ENCODE peak calls at places on chromosome 5, in eight cellular contexts. One of them, this sample, is unnamed.

GRCh38 chr5:41707853-41708603 is 162.2 kb downstream of the OXCT1 start:
- DNase-seq in GM12892: no peak
- DNase-seq in breast epithelium: no peak
- DNase-seq in NB4: peak; percentile 26
- DNase-seq in sigmoid colon: no peak
- DNase-seq in heart left ventricle: no peak
- DNase-seq in HCT116: peak; percentile 21
- DNase-seq in Peyer's patch: no peak
- DNase-seq in this sample: no peak

GRCh38 chr5:169648725-169649124 is 11.7 kb downstream of the DOCK2 start:
- DNase-seq in GM12892: no peak
- DNase-seq in breast epithelium: no peak
- DNase-seq in NB4: no peak
- DNase-seq in sigmoid colon: no peak
- DNase-seq in heart left ventricle: peak; percentile 69
- DNase-seq in HCT116: no peak
- DNase-seq in Peyer's patch: no peak
- DNase-seq in this sample: no peak

GRCh38 chr5:150801117-150801927 is 22.8 kb downstream of the SMIM3 start:
- DNase-seq in GM12892: no peak
- DNase-seq in breast epithelium: no peak
- DNase-seq in NB4: peak; percentile 66
- DNase-seq in sigmoid colon: no peak
- DNase-seq in heart left ventricle: no peak
- DNase-seq in HCT116: peak; percentile 51
- DNase-seq in Peyer's patch: no peak
- DNase-seq in this sample: no peak

GRCh38 chr5:54024466-54024865 is 285.9 kb downstream of the ARL15 start:
- DNase-seq in GM12892: no peak
- DNase-seq in breast epithelium: no peak
- DNase-seq in NB4: no peak
- DNase-seq in sigmoid colon: no peak
- DNase-seq in heart left ventricle: no peak
- DNase-seq in HCT116: no peak
- DNase-seq in Peyer's patch: no peak
- DNase-seq in this sample: no peak

GRCh38 chr5:2415678-2416077 is 335.8 kb downstream of the IRX2 start:
- DNase-seq in GM12892: no peak
- DNase-seq in breast epithelium: no peak
- DNase-seq in NB4: peak; percentile 7
- DNase-seq in sigmoid colon: no peak
- DNase-seq in heart left ventricle: peak; percentile 46
- DNase-seq in HCT116: no peak
- DNase-seq in Peyer's patch: no peak
- DNase-seq in this sample: no peak

GRCh38 chr5:72611111-72611724 is 104.0 kb upstream of the ZNF366 start:
- DNase-seq in GM12892: peak; percentile 26
- DNase-seq in breast epithelium: peak; percentile 21
- DNase-seq in NB4: peak; percentile 72
- DNase-seq in sigmoid colon: peak; percentile 88
- DNase-seq in heart left ventricle: peak; percentile 80
- DNase-seq in HCT116: peak; percentile 48
- DNase-seq in Peyer's patch: peak; percentile 37
- DNase-seq in this sample: peak; percentile 7

GRCh38 chr5:140239939-140240700 is 62.8 kb downstream of the PFDN1 start:
- DNase-seq in GM12892: peak; percentile 61
- DNase-seq in breast epithelium: no peak
- DNase-seq in NB4: peak; percentile 75
- DNase-seq in sigmoid colon: peak; percentile 81
- DNase-seq in heart left ventricle: no peak
- DNase-seq in HCT116: no peak
- DNase-seq in Peyer's patch: peak; percentile 48
- DNase-seq in this sample: no peak

GRCh38 chr5:41747291-41747690 is 122.9 kb downstream of the OXCT1 start:
- DNase-seq in GM12892: no peak
- DNase-seq in breast epithelium: no peak
- DNase-seq in NB4: no peak
- DNase-seq in sigmoid colon: no peak
- DNase-seq in heart left ventricle: no peak
- DNase-seq in HCT116: no peak
- DNase-seq in Peyer's patch: no peak
- DNase-seq in this sample: no peak

GRCh38 chr5:17831279-17831678 is 197.0 kb downstream of the TAF11L14 start:
- DNase-seq in GM12892: no peak
- DNase-seq in breast epithelium: no peak
- DNase-seq in NB4: no peak
- DNase-seq in sigmoid colon: no peak
- DNase-seq in heart left ventricle: no peak
- DNase-seq in HCT116: no peak
- DNase-seq in Peyer's patch: no peak
- DNase-seq in this sample: no peak

GRCh38 chr5:124748687-124749594 is 2.5 kb upstream of the ZNF608 start:
- DNase-seq in GM12892: peak; percentile 48
- DNase-seq in breast epithelium: peak; percentile 92
- DNase-seq in NB4: peak; percentile 4
- DNase-seq in sigmoid colon: peak; percentile 88
- DNase-seq in heart left ventricle: no peak
- DNase-seq in HCT116: peak; percentile 92
- DNase-seq in Peyer's patch: peak; percentile 81
- DNase-seq in this sample: peak; percentile 31
- TF ChIP-seq POLR2A in GM12892: peak; percentile 4
- TF ChIP-seq POLR2A in breast epithelium: peak; percentile 39
- TF ChIP-seq POLR2A in NB4: no peak
- TF ChIP-seq POLR2A in sigmoid colon: peak; percentile 24
- TF ChIP-seq POLR2A in heart left ventricle: peak; percentile 56
- TF ChIP-seq POLR2A in HCT116: peak; percentile 80
- TF ChIP-seq POLR2A in Peyer's patch: peak; percentile 76
- TF ChIP-seq POLR2A in this sample: no peak

GRCh38 chr5:1316588-1316902 is 21.7 kb upstream of the TERT start:
- DNase-seq in GM12892: no peak
- DNase-seq in breast epithelium: no peak
- DNase-seq in NB4: no peak
- DNase-seq in sigmoid colon: peak; percentile 46
- DNase-seq in heart left ventricle: no peak
- DNase-seq in HCT116: no peak
- DNase-seq in Peyer's patch: no peak
- DNase-seq in this sample: no peak
- TF ChIP-seq POLR2A in GM12892: peak; percentile 9
- TF ChIP-seq POLR2A in breast epithelium: no peak
- TF ChIP-seq POLR2A in NB4: no peak
- TF ChIP-seq POLR2A in sigmoid colon: no peak
- TF ChIP-seq POLR2A in heart left ventricle: no peak
- TF ChIP-seq POLR2A in HCT116: no peak
- TF ChIP-seq POLR2A in Peyer's patch: no peak
- TF ChIP-seq POLR2A in this sample: no peak

DNA sequence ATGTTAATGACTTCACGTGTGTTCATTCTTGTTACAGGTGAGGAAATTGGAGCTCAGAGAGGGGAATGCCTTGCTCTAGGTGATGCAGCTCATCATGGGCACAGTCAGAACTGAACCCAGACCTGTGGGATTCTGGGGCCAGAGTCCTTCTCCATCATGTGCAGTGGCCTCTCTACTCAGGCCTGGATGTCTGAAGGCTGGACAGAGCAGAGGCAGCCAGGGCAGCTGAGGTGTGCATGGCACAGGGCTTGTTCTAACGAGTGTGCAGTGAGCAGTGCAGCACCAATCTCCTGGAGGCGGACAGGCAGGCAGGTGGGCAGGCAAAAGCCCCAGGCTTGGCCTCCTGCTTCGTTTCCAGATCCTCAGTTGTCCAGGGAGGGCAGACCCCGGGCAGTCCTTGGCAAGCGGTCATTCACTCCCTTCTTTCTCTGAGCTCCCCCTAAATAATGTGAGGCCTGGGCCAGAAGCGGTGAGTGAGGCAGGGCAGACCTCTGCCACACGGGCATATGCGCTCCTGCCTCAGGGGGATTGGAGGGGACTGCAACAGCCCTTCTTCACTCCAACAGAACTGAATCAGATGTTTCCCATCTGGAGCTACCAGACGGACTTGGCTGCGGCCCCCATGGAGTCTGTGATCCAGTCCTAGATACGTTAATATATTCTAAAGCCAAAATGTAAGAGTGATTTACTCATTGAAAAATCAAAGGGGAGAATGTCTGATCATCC is 68.7 kb upstream of the FSTL4 start:
- DNase-seq in GM12892: no peak
- DNase-seq in breast epithelium: no peak
- DNase-seq in NB4: no peak
- DNase-seq in sigmoid colon: peak; percentile 26
- DNase-seq in heart left ventricle: no peak
- DNase-seq in HCT116: no peak
- DNase-seq in Peyer's patch: no peak
- DNase-seq in this sample: no peak
- TF ChIP-seq POLR2A in GM12892: no peak
- TF ChIP-seq POLR2A in breast epithelium: no peak
- TF ChIP-seq POLR2A in NB4: no peak
- TF ChIP-seq POLR2A in sigmoid colon: no peak
- TF ChIP-seq POLR2A in heart left ventricle: no peak
- TF ChIP-seq POLR2A in HCT116: no peak
- TF ChIP-seq POLR2A in Peyer's patch: no peak
- TF ChIP-seq POLR2A in this sample: no peak

GRCh38 chr5:149345147-149345891 is at the start of gene GRPEL2:
- DNase-seq in GM12892: peak; percentile 87
- DNase-seq in breast epithelium: peak; percentile 91
- DNase-seq in NB4: peak; percentile 98
- DNase-seq in sigmoid colon: peak; percentile 98
- DNase-seq in heart left ventricle: peak; percentile 98
- DNase-seq in HCT116: peak; percentile 96
- DNase-seq in Peyer's patch: peak; percentile 89
- DNase-seq in this sample: peak; percentile 58
- TF ChIP-seq POLR2A in GM12892: peak; percentile 88
- TF ChIP-seq POLR2A in breast epithelium: no peak
- TF ChIP-seq POLR2A in NB4: peak; percentile 84
- TF ChIP-seq POLR2A in sigmoid colon: peak; percentile 11
- TF ChIP-seq POLR2A in heart left ventricle: peak; percentile 68
- TF ChIP-seq POLR2A in HCT116: peak; percentile 88
- TF ChIP-seq POLR2A in Peyer's patch: peak; percentile 69
- TF ChIP-seq POLR2A in this sample: peak; percentile 73

GRCh38 chr5:78507531-78507930 is 141.0 kb downstream of the LHFPL2 start:
- DNase-seq in GM12892: no peak
- DNase-seq in breast epithelium: no peak
- DNase-seq in NB4: no peak
- DNase-seq in sigmoid colon: no peak
- DNase-seq in heart left ventricle: no peak
- DNase-seq in HCT116: no peak
- DNase-seq in Peyer's patch: no peak
- DNase-seq in this sample: no peak

GRCh38 chr5:78505860-78506259 is 142.7 kb downstream of the LHFPL2 start:
- DNase-seq in GM12892: no peak
- DNase-seq in breast epithelium: no peak
- DNase-seq in NB4: no peak
- DNase-seq in sigmoid colon: no peak
- DNase-seq in heart left ventricle: no peak
- DNase-seq in HCT116: no peak
- DNase-seq in Peyer's patch: no peak
- DNase-seq in this sample: no peak

GRCh38 chr5:78506296-78507049 is 142.1 kb downstream of the LHFPL2 start:
- DNase-seq in GM12892: no peak
- DNase-seq in breast epithelium: no peak
- DNase-seq in NB4: no peak
- DNase-seq in sigmoid colon: no peak
- DNase-seq in heart left ventricle: no peak
- DNase-seq in HCT116: no peak
- DNase-seq in Peyer's patch: no peak
- DNase-seq in this sample: no peak

GRCh38 chr5:78503958-78504357 is 143.5 kb downstream of the SCAMP1 start:
- DNase-seq in GM12892: no peak
- DNase-seq in breast epithelium: no peak
- DNase-seq in NB4: no peak
- DNase-seq in sigmoid colon: no peak
- DNase-seq in heart left ventricle: no peak
- DNase-seq in HCT116: no peak
- DNase-seq in Peyer's patch: no peak
- DNase-seq in this sample: no peak

DNA sequence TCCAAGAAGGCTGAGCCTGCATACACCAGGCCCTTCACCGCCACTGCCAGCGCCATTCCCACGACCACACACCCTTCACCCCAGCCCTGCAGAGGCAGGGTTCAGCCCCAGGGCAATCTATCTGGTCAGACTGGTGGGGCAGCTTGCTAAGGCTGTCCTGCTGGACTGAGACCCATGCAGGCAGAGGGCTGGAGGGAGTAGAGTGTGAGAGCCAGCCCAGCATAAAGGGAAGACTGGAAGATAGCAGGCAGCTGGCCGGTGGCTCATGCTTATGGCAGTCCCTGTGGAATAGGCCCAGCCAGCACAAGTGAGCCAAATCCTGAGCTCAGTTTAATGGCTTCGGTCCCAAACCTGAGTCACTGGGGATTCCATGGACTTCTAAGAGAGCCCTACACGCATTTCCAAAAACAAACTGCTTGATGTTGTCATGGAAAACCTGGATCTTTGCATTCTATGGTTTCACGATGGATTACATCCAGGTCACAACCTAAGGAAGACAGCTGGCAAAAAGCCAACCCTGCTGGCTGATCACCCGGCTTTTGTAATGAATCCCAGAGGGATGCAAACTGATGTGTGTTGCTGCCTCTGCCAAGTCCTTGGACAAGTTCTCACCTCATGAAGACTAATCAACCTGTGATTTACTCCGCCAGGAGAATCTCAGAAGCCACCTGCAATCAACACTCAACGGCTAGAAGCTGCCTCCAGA is 143.7 kb downstream of the LHFPL2 start:
- DNase-seq in GM12892: no peak
- DNase-seq in breast epithelium: peak; percentile 86
- DNase-seq in NB4: no peak
- DNase-seq in sigmoid colon: peak; percentile 96
- DNase-seq in heart left ventricle: peak; percentile 86
- DNase-seq in HCT116: peak; percentile 38
- DNase-seq in Peyer's patch: peak; percentile 24
- DNase-seq in this sample: no peak
- TF ChIP-seq POLR2A in GM12892: no peak
- TF ChIP-seq POLR2A in breast epithelium: no peak
- TF ChIP-seq POLR2A in NB4: no peak
- TF ChIP-seq POLR2A in sigmoid colon: no peak
- TF ChIP-seq POLR2A in heart left ventricle: no peak
- TF ChIP-seq POLR2A in HCT116: no peak
- TF ChIP-seq POLR2A in Peyer's patch: no peak
- TF ChIP-seq POLR2A in this sample: no peak

DNA sequence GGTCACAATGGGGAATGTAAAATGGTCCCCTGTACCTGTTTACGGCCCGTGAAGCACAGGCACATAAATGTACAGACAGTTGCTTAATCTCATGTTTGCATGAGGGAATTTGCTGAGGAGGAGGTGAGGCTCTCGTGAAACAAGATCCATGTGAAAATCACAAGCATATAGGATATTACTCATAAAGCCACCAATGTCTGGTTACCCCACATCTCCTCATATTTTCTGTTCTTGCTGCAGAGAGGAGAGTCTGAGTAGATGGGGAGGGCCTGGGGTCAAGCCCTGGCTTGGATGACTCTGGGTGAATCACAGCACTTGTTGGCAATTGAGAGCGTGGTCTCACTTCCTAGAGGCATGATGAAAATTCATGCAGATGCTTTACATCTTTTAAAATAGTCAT is 995 bp downstream of the AGXT2 start:
- DNase-seq in GM12892: no peak
- DNase-seq in breast epithelium: no peak
- DNase-seq in NB4: no peak
- DNase-seq in sigmoid colon: no peak
- DNase-seq in heart left ventricle: no peak
- DNase-seq in HCT116: no peak
- DNase-seq in Peyer's patch: no peak
- DNase-seq in this sample: no peak
- TF ChIP-seq POLR2A in GM12892: no peak
- TF ChIP-seq POLR2A in breast epithelium: no peak
- TF ChIP-seq POLR2A in NB4: no peak
- TF ChIP-seq POLR2A in sigmoid colon: no peak
- TF ChIP-seq POLR2A in heart left ventricle: no peak
- TF ChIP-seq POLR2A in HCT116: no peak
- TF ChIP-seq POLR2A in Peyer's patch: no peak
- TF ChIP-seq POLR2A in this sample: no peak

This sample was measured in esophagus squamous epithelium.